ENCODE peak calls at places on chromosome 2, in five cellular contexts. D, F, G, X and C are unnamed samples.

GRCh38 chr2:160028431-160029269 is 33.8 kb downstream of the PLA2R1 start:
- ATAC-seq in D (no peak), F (no peak), G (no peak), X (no peak), C (no peak)

GRCh38 chr2:36716136-36716535 is 19.6 kb downstream of the VIT start:
- ATAC-seq in D (no peak), F (no peak), G (no peak), X (no peak), C (no peak)

GRCh38 chr2:145416640-145417039 is 896.7 kb upstream of the ZEB2 start:
- ATAC-seq in D (no peak), F (no peak), G (no peak), X (no peak), C (no peak)

GRCh38 chr2:204486855-204487254 is 58.4 kb upstream of the PARD3B start:
- ATAC-seq in D (no peak), F (no peak), G (no peak), X (no peak), C (peak)

GRCh38 chr2:40208478-40208877 is 243.4 kb downstream of the SLC8A1 start:
- ATAC-seq in D (no peak), F (no peak), G (no peak), X (no peak), C (no peak)

GRCh38 chr2:20532634-20533437 is 86.0 kb downstream of the RHOB start:
- ATAC-seq in D (no peak), F (no peak), G (no peak), X (no peak), C (peak)

GRCh38 chr2:173124441-173124840 is 48.8 kb downstream of the MAP3K20 start:
- ATAC-seq in D (peak), F (no peak), G (no peak), X (no peak), C (peak)

GRCh38 chr2:22912398-22912797 is 472.6 kb upstream of the KLHL29 start:
- ATAC-seq in D (no peak), F (no peak), G (no peak), X (no peak), C (no peak)

GRCh38 chr2:102094917-102095316 is 47.6 kb upstream of the IL1R1 start:
- ATAC-seq in D (peak), F (peak), G (no peak), X (peak), C (peak)